ENCODE peak calls at places on chromosomes 7 and 10, in six cellular contexts. X is NCI-H2171; E is NCI-H69; B is neural progenitor cell; V is stimulated activated CD4-positive, alpha-beta T cell treated with anti-CD3 and anti-CD28 coated beads, Interleukin-12 subunit alpha, Interleukin-12 subunit beta, amount 100 ng/mL, for 24 hours; N is cardiac septum. Y is an unnamed sample.
A peak's percentile ranks its signal among the peaks of the same experiment; 100 is the strongest.

GRCh38 chr7:139602143-139602722 is 78.7 kb downstream of the CLEC2L start:
- DNase-seq in X (no peak), E (peak; percentile 68), B (peak; percentile 58), V (no peak), N (no peak), Y (no peak)

GRCh38 chr7:91554893-91555292 is 290.7 kb downstream of the FZD1 start:
- DNase-seq in X (no peak), E (no peak), B (peak; percentile 50), V (no peak), N (no peak), Y (no peak)

GRCh38 chr7:2802082-2802481 is 42.0 kb downstream of the GNA12 start:
- DNase-seq in X (no peak), E (no peak), B (no peak), V (no peak), N (no peak), Y (no peak)

GRCh38 chr10:51082857-51083256 is 8.6 kb downstream of the PRKG1 start:
- DNase-seq in X (no peak), E (no peak), B (no peak), V (no peak), N (no peak), Y (no peak)

GRCh38 chr10:110850099-110850498 is 21.6 kb upstream of the PDCD4 start:
- DNase-seq in X (no peak), E (no peak), B (no peak), V (no peak), N (no peak), Y (no peak)

GRCh38 chr7:46015107-46015868 is 94.2 kb upstream of the IGFBP3 start:
- DNase-seq in X (no peak), E (no peak), B (peak; percentile 96), V (no peak), N (no peak), Y (no peak)

GRCh38 chr10:48306870-48307531 is 524 bp downstream of the MAPK8 start:
- DNase-seq in X (peak; percentile 25), E (peak; percentile 79), B (peak; percentile 72), V (no peak), N (no peak), Y (no peak)

GRCh38 chr7:156050636-156051569 is 238.6 kb upstream of the SHH start:
- DNase-seq in X (no peak), E (no peak), B (no peak), V (no peak), N (no peak), Y (no peak)

GRCh38 chr10:14466256-14466655 is 135.5 kb upstream of the FRMD4A start:
- DNase-seq in X (no peak), E (peak; percentile 77), B (no peak), V (no peak), N (no peak), Y (no peak)

GRCh38 chr10:104689547-104689946 is 48.5 kb downstream of the SORCS3 start:
- DNase-seq in X (no peak), E (no peak), B (no peak), V (no peak), N (no peak), Y (no peak)

GRCh38 chr10:13707156-13707881 is 120.6 kb downstream of the PRPF18 start:
- DNase-seq in X (peak; percentile 35), E (peak; percentile 5), B (peak; percentile 88), V (no peak), N (peak; percentile 91), Y (no peak)

GRCh38 chr7:77531038-77531437 is 6.1 kb upstream of the PTPN12 start:
- DNase-seq in X (no peak), E (no peak), B (no peak), V (no peak), N (no peak), Y (no peak)

GRCh38 chr7:30224511-30225031 is 59.8 kb upstream of the ZNRF2 start:
- DNase-seq in X (no peak), E (peak; percentile 24), B (no peak), V (no peak), N (no peak), Y (no peak)

GRCh38 chr7:67631496-67631895 is 634.9 kb downstream of the TYW1 start:
- DNase-seq in X (peak; percentile 61), E (no peak), B (peak; percentile 27), V (no peak), N (no peak), Y (no peak)

GRCh38 chr7:31192996-31193395 is 140.9 kb downstream of the ADCYAP1R1 start:
- DNase-seq in X (peak; percentile 3), E (peak; percentile 79), B (peak; percentile 94), V (no peak), N (no peak), Y (no peak)

GRCh38 chr10:38146579-38147333 is 52.6 kb downstream of the ZNF37A start:
- DNase-seq in X (no peak), E (no peak), B (no peak), V (no peak), N (no peak), Y (no peak)

GRCh38 chr10:120897343-120897742 is 46.2 kb downstream of the WDR11 start:
- DNase-seq in X (no peak), E (no peak), B (no peak), V (no peak), N (no peak), Y (no peak)

GRCh38 chr7:155257482-155258232 is 40.0 kb upstream of the INSIG1 start:
- DNase-seq in X (no peak), E (peak; percentile 12), B (no peak), V (no peak), N (peak; percentile 83), Y (no peak)

GRCh38 chr7:70787772-70788171 is 344.2 kb upstream of the GALNT17 start:
- DNase-seq in X (no peak), E (no peak), B (no peak), V (no peak), N (no peak), Y (no peak)

GRCh38 chr10:62384057-62384446 is 9.9 kb downstream of the ZNF365 start:
- DNase-seq in X (no peak), E (no peak), B (no peak), V (no peak), N (no peak), Y (no peak)

GRCh38 chr10:92972066-92972870 is 88.3 kb upstream of the CYP26C1 start:
- DNase-seq in X (no peak), E (no peak), B (no peak), V (no peak), N (no peak), Y (no peak)

GRCh38 chr10:119933179-119933578 is 40.6 kb downstream of the SEC23IP start:
- DNase-seq in X (peak; percentile 18), E (peak; percentile 79), B (peak; percentile 78), V (no peak), N (no peak), Y (no peak)

GRCh38 chr7:143288836-143289235 is 685 bp downstream of the CASP2 start:
- DNase-seq in X (no peak), E (peak; percentile 43), B (peak; percentile 16), V (no peak), N (no peak), Y (no peak)

GRCh38 chr7:50953820-50954219 is 171.1 kb upstream of the GRB10 start:
- DNase-seq in X (no peak), E (peak; percentile 12), B (peak; percentile 26), V (no peak), N (no peak), Y (no peak)

GRCh38 chr7:32890010-32890552 is 1.5 kb downstream of the KBTBD2 start:
- DNase-seq in X (no peak), E (peak; percentile 60), B (peak; percentile 12), V (no peak), N (no peak), Y (no peak)

GRCh38 chr7:151080091-151080521 is 503 bp downstream of the FASTK start:
- DNase-seq in X (no peak), E (peak; percentile 54), B (peak; percentile 61), V (no peak), N (no peak), Y (no peak)

GRCh38 chr10:132877473-132877872 is 64.9 kb downstream of the CFAP46 start:
- DNase-seq in X (no peak), E (no peak), B (no peak), V (no peak), N (peak; percentile 68), Y (no peak)

GRCh38 chr7:80187727-80188126 is 53.1 kb downstream of the GNAI1 start:
- DNase-seq in X (no peak), E (peak; percentile 74), B (no peak), V (no peak), N (no peak), Y (no peak)

GRCh38 chr10:69816963-69817605 is 15.4 kb downstream of the COL13A1 start:
- DNase-seq in X (no peak), E (no peak), B (no peak), V (no peak), N (no peak), Y (no peak)

GRCh38 chr7:28629216-28629848 is 217.0 kb downstream of the CREB5 start:
- DNase-seq in X (no peak), E (no peak), B (no peak), V (no peak), N (no peak), Y (no peak)

GRCh38 chr10:62528441-62528840 is 154.3 kb downstream of the ZNF365 start:
- DNase-seq in X (no peak), E (no peak), B (no peak), V (no peak), N (no peak), Y (no peak)

GRCh38 chr7:155885162-155886160 is 73.2 kb upstream of the SHH start:
- DNase-seq in X (no peak), E (no peak), B (peak; percentile 45), V (no peak), N (peak; percentile 81), Y (no peak)

GRCh38 chr10:46523119-46523880 is 33.2 kb downstream of the GPRIN2 start:
- DNase-seq in X (no peak), E (peak; percentile 18), B (no peak), V (no peak), N (peak; percentile 78), Y (no peak)

GRCh38 chr7:7565018-7565680 is 1.5 kb upstream of the MIOS start:
- DNase-seq in X (no peak), E (no peak), B (no peak), V (no peak), N (no peak), Y (no peak)

GRCh38 chr10:69093933-69094332 is 6.0 kb downstream of the SRGN start:
- DNase-seq in X (no peak), E (no peak), B (no peak), V (no peak), N (no peak), Y (no peak)

GRCh38 chr10:7532723-7533498 is 122.1 kb upstream of the SFMBT2 start:
- DNase-seq in X (no peak), E (no peak), B (no peak), V (no peak), N (no peak), Y (no peak)

GRCh38 chr7:816751-817671 is 15.3 kb upstream of the SUN1 start:
- DNase-seq in X (no peak), E (peak; percentile 78), B (peak; percentile 52), V (no peak), N (no peak), Y (no peak)

GRCh38 chr7:23074443-23075244 is 30.9 kb upstream of the KLHL7 start:
- DNase-seq in X (no peak), E (peak; percentile 85), B (no peak), V (no peak), N (no peak), Y (no peak)